ENCODE peak calls at places on chromosomes 5 and 9, in four cellular contexts. One of them, this sample, is unnamed.

GRCh38 chr5:17037751-17038150 is 101.7 kb upstream of the MYO10 start:
- DNase-seq in MM.1S: peak
- DNase-seq in activated naive CD4-positive, alpha-beta T cell treated with anti-CD3 and anti-CD28 coated beads, Interleukin-2, amount 10 ng/mL, durations not matched to agents 7 days and 5 days: no peak
- DNase-seq in cardiac muscle cell: no peak
- DNase-seq in this sample: no peak

GRCh38 chr9:127360829-127361228 is 36.1 kb upstream of the SLC2A8 start:
- DNase-seq in MM.1S: no peak
- DNase-seq in activated naive CD4-positive, alpha-beta T cell treated with anti-CD3 and anti-CD28 coated beads, Interleukin-2, amount 10 ng/mL, durations not matched to agents 7 days and 5 days: no peak
- DNase-seq in cardiac muscle cell: peak
- DNase-seq in this sample: peak

GRCh38 chr9:129290606-129291005 is 112.5 kb upstream of the IER5L start:
- DNase-seq in MM.1S: no peak
- DNase-seq in activated naive CD4-positive, alpha-beta T cell treated with anti-CD3 and anti-CD28 coated beads, Interleukin-2, amount 10 ng/mL, durations not matched to agents 7 days and 5 days: no peak
- DNase-seq in cardiac muscle cell: no peak
- DNase-seq in this sample: no peak

GRCh38 chr5:126363658-126364057 is 59.6 kb upstream of the GRAMD2B start:
- DNase-seq in MM.1S: no peak
- DNase-seq in activated naive CD4-positive, alpha-beta T cell treated with anti-CD3 and anti-CD28 coated beads, Interleukin-2, amount 10 ng/mL, durations not matched to agents 7 days and 5 days: no peak
- DNase-seq in cardiac muscle cell: no peak
- DNase-seq in this sample: no peak

GRCh38 chr5:171857537-171857936 is 71.9 kb downstream of the SMIM23 start:
- DNase-seq in MM.1S: no peak
- DNase-seq in activated naive CD4-positive, alpha-beta T cell treated with anti-CD3 and anti-CD28 coated beads, Interleukin-2, amount 10 ng/mL, durations not matched to agents 7 days and 5 days: no peak
- DNase-seq in cardiac muscle cell: peak
- DNase-seq in this sample: peak

GRCh38 chr5:1561402-1561929 is 37.7 kb upstream of the LPCAT1 start:
- DNase-seq in MM.1S: no peak
- DNase-seq in activated naive CD4-positive, alpha-beta T cell treated with anti-CD3 and anti-CD28 coated beads, Interleukin-2, amount 10 ng/mL, durations not matched to agents 7 days and 5 days: no peak
- DNase-seq in cardiac muscle cell: no peak
- DNase-seq in this sample: no peak

GRCh38 chr9:15147471-15147870 is 159.5 kb downstream of the TTC39B start:
- DNase-seq in MM.1S: no peak
- DNase-seq in activated naive CD4-positive, alpha-beta T cell treated with anti-CD3 and anti-CD28 coated beads, Interleukin-2, amount 10 ng/mL, durations not matched to agents 7 days and 5 days: no peak
- DNase-seq in cardiac muscle cell: no peak
- DNase-seq in this sample: no peak

GRCh38 chr5:15495026-15495425 is 5.0 kb upstream of the FBXL7 start:
- DNase-seq in MM.1S: no peak
- DNase-seq in activated naive CD4-positive, alpha-beta T cell treated with anti-CD3 and anti-CD28 coated beads, Interleukin-2, amount 10 ng/mL, durations not matched to agents 7 days and 5 days: no peak
- DNase-seq in cardiac muscle cell: no peak
- DNase-seq in this sample: peak

GRCh38 chr5:97839338-97840081 is 656.5 kb upstream of the RIOK2 start:
- DNase-seq in MM.1S: no peak
- DNase-seq in activated naive CD4-positive, alpha-beta T cell treated with anti-CD3 and anti-CD28 coated beads, Interleukin-2, amount 10 ng/mL, durations not matched to agents 7 days and 5 days: no peak
- DNase-seq in cardiac muscle cell: no peak
- DNase-seq in this sample: no peak

GRCh38 chr5:61029456-61030162 is 84.6 kb downstream of the NDUFAF2 start:
- DNase-seq in MM.1S: no peak
- DNase-seq in activated naive CD4-positive, alpha-beta T cell treated with anti-CD3 and anti-CD28 coated beads, Interleukin-2, amount 10 ng/mL, durations not matched to agents 7 days and 5 days: no peak
- DNase-seq in cardiac muscle cell: no peak
- DNase-seq in this sample: peak

GRCh38 chr5:176775409-176775808 is 35.0 kb upstream of the UNC5A start:
- DNase-seq in MM.1S: no peak
- DNase-seq in activated naive CD4-positive, alpha-beta T cell treated with anti-CD3 and anti-CD28 coated beads, Interleukin-2, amount 10 ng/mL, durations not matched to agents 7 days and 5 days: no peak
- DNase-seq in cardiac muscle cell: no peak
- DNase-seq in this sample: no peak

GRCh38 chr5:93130623-93131022 is 450.4 kb downstream of the NR2F1-AS1 start:
- DNase-seq in MM.1S: no peak
- DNase-seq in activated naive CD4-positive, alpha-beta T cell treated with anti-CD3 and anti-CD28 coated beads, Interleukin-2, amount 10 ng/mL, durations not matched to agents 7 days and 5 days: no peak
- DNase-seq in cardiac muscle cell: peak
- DNase-seq in this sample: no peak

GRCh38 chr9:93209097-93209496 is 25.2 kb downstream of the WNK2 start:
- DNase-seq in MM.1S: no peak
- DNase-seq in activated naive CD4-positive, alpha-beta T cell treated with anti-CD3 and anti-CD28 coated beads, Interleukin-2, amount 10 ng/mL, durations not matched to agents 7 days and 5 days: no peak
- DNase-seq in cardiac muscle cell: no peak
- DNase-seq in this sample: no peak

GRCh38 chr9:113131689-113132151 is 19.1 kb upstream of the SLC31A2 start:
- DNase-seq in MM.1S: peak
- DNase-seq in activated naive CD4-positive, alpha-beta T cell treated with anti-CD3 and anti-CD28 coated beads, Interleukin-2, amount 10 ng/mL, durations not matched to agents 7 days and 5 days: peak
- DNase-seq in cardiac muscle cell: peak
- DNase-seq in this sample: peak

GRCh38 chr5:177310757-177311173 is 933 bp downstream of the MXD3 start:
- DNase-seq in MM.1S: peak
- DNase-seq in activated naive CD4-positive, alpha-beta T cell treated with anti-CD3 and anti-CD28 coated beads, Interleukin-2, amount 10 ng/mL, durations not matched to agents 7 days and 5 days: peak
- DNase-seq in cardiac muscle cell: no peak
- DNase-seq in this sample: no peak

GRCh38 chr5:126233256-126233655 is 190.0 kb upstream of the GRAMD2B start:
- DNase-seq in MM.1S: no peak
- DNase-seq in activated naive CD4-positive, alpha-beta T cell treated with anti-CD3 and anti-CD28 coated beads, Interleukin-2, amount 10 ng/mL, durations not matched to agents 7 days and 5 days: no peak
- DNase-seq in cardiac muscle cell: no peak
- DNase-seq in this sample: no peak

GRCh38 chr9:119677811-119678530 is 308.7 kb upstream of the BRINP1 start:
- DNase-seq in MM.1S: no peak
- DNase-seq in activated naive CD4-positive, alpha-beta T cell treated with anti-CD3 and anti-CD28 coated beads, Interleukin-2, amount 10 ng/mL, durations not matched to agents 7 days and 5 days: no peak
- DNase-seq in cardiac muscle cell: no peak
- DNase-seq in this sample: no peak

GRCh38 chr9:110668528-110669167 is at the start of gene MUSK:
- DNase-seq in MM.1S: no peak
- DNase-seq in activated naive CD4-positive, alpha-beta T cell treated with anti-CD3 and anti-CD28 coated beads, Interleukin-2, amount 10 ng/mL, durations not matched to agents 7 days and 5 days: no peak
- DNase-seq in cardiac muscle cell: no peak
- DNase-seq in this sample: no peak

GRCh38 chr9:103126494-103126893 is 131.4 kb downstream of the CYLC2 start:
- DNase-seq in MM.1S: no peak
- DNase-seq in activated naive CD4-positive, alpha-beta T cell treated with anti-CD3 and anti-CD28 coated beads, Interleukin-2, amount 10 ng/mL, durations not matched to agents 7 days and 5 days: no peak
- DNase-seq in cardiac muscle cell: no peak
- DNase-seq in this sample: no peak

GRCh38 chr5:91224459-91224858 is 158.7 kb downstream of the ARRDC3 start:
- DNase-seq in MM.1S: no peak
- DNase-seq in activated naive CD4-positive, alpha-beta T cell treated with anti-CD3 and anti-CD28 coated beads, Interleukin-2, amount 10 ng/mL, durations not matched to agents 7 days and 5 days: no peak
- DNase-seq in cardiac muscle cell: no peak
- DNase-seq in this sample: no peak

GRCh38 chr5:36300181-36300926 is 1.3 kb downstream of the RANBP3L start:
- DNase-seq in MM.1S: no peak
- DNase-seq in activated naive CD4-positive, alpha-beta T cell treated with anti-CD3 and anti-CD28 coated beads, Interleukin-2, amount 10 ng/mL, durations not matched to agents 7 days and 5 days: no peak
- DNase-seq in cardiac muscle cell: no peak
- DNase-seq in this sample: no peak

GRCh38 chr9:94895668-94896067 is 169.2 kb downstream of the AOPEP start:
- DNase-seq in MM.1S: no peak
- DNase-seq in activated naive CD4-positive, alpha-beta T cell treated with anti-CD3 and anti-CD28 coated beads, Interleukin-2, amount 10 ng/mL, durations not matched to agents 7 days and 5 days: no peak
- DNase-seq in cardiac muscle cell: no peak
- DNase-seq in this sample: no peak

GRCh38 chr5:149710575-149710974 is 19.5 kb upstream of the PPARGC1B start:
- DNase-seq in MM.1S: no peak
- DNase-seq in activated naive CD4-positive, alpha-beta T cell treated with anti-CD3 and anti-CD28 coated beads, Interleukin-2, amount 10 ng/mL, durations not matched to agents 7 days and 5 days: no peak
- DNase-seq in cardiac muscle cell: no peak
- DNase-seq in this sample: no peak

GRCh38 chr9:26656003-26656940 is 236.3 kb downstream of the CAAP1 start:
- DNase-seq in MM.1S: no peak
- DNase-seq in activated naive CD4-positive, alpha-beta T cell treated with anti-CD3 and anti-CD28 coated beads, Interleukin-2, amount 10 ng/mL, durations not matched to agents 7 days and 5 days: no peak
- DNase-seq in cardiac muscle cell: peak
- DNase-seq in this sample: peak

GRCh38 chr5:55994502-55994997 is at the start of gene IL6ST:
- DNase-seq in MM.1S: no peak
- DNase-seq in activated naive CD4-positive, alpha-beta T cell treated with anti-CD3 and anti-CD28 coated beads, Interleukin-2, amount 10 ng/mL, durations not matched to agents 7 days and 5 days: peak
- DNase-seq in cardiac muscle cell: peak
- DNase-seq in this sample: no peak